ENCODE peak calls at places on chromosome 17, in eight cellular contexts. One of them, this sample, is unnamed. For H3K9me2, the result is how much of the 10 kb centered on the place peaks cover.

GRCh38 chr17:73419896-73420295 is 108.1 kb upstream of the CDC42EP4 start:
- DNase-seq in SK-N-SH: no peak
- DNase-seq in PC-3: no peak
- DNase-seq in OCI-LY7: no peak
- DNase-seq in GM23338: no peak
- DNase-seq in hepatocyte: no peak
- DNase-seq in PC-9: no peak
- DNase-seq in HCT116: no peak
- DNase-seq in this sample: no peak

GRCh38 chr17:31598388-31598760 is 206.9 kb downstream of the RAB11FIP4 start:
- DNase-seq in SK-N-SH: no peak
- DNase-seq in PC-3: no peak
- DNase-seq in OCI-LY7: no peak
- DNase-seq in GM23338: no peak
- DNase-seq in hepatocyte: no peak
- DNase-seq in PC-9: no peak
- DNase-seq in HCT116: no peak
- DNase-seq in this sample: no peak

GRCh38 chr17:60158751-60159478 is 9.1 kb downstream of the CA4 start:
- DNase-seq in SK-N-SH: peak
- DNase-seq in PC-3: no peak
- DNase-seq in OCI-LY7: no peak
- DNase-seq in GM23338: peak
- DNase-seq in hepatocyte: peak
- DNase-seq in PC-9: no peak
- DNase-seq in HCT116: no peak
- DNase-seq in this sample: peak

GRCh38 chr17:46854515-46854914 is 3.1 kb downstream of the WNT9B start:
- DNase-seq in SK-N-SH: no peak
- DNase-seq in PC-3: no peak
- DNase-seq in OCI-LY7: no peak
- DNase-seq in GM23338: no peak
- DNase-seq in hepatocyte: no peak
- DNase-seq in PC-9: no peak
- DNase-seq in HCT116: no peak
- DNase-seq in this sample: no peak

GRCh38 chr17:855594-855993 is 73.4 kb downstream of the MRM3 start:
- DNase-seq in SK-N-SH: no peak
- DNase-seq in PC-3: no peak
- DNase-seq in OCI-LY7: no peak
- DNase-seq in GM23338: no peak
- DNase-seq in hepatocyte: no peak
- DNase-seq in PC-9: no peak
- DNase-seq in HCT116: no peak
- DNase-seq in this sample: no peak

GRCh38 chr17:49694847-49695697 is 12.7 kb downstream of the SLC35B1 start:
- DNase-seq in SK-N-SH: peak
- DNase-seq in PC-3: peak
- DNase-seq in OCI-LY7: peak
- DNase-seq in GM23338: peak
- DNase-seq in hepatocyte: peak
- DNase-seq in PC-9: peak
- DNase-seq in HCT116: no peak
- DNase-seq in this sample: peak

GRCh38 chr17:38750312-38751121 is 2.0 kb upstream of the PSMB3 start:
- DNase-seq in SK-N-SH: no peak
- DNase-seq in PC-3: peak
- DNase-seq in OCI-LY7: peak
- DNase-seq in GM23338: peak
- DNase-seq in hepatocyte: peak
- DNase-seq in PC-9: no peak
- DNase-seq in HCT116: no peak
- DNase-seq in this sample: peak

GRCh38 chr17:65785109-65785508 is 223.7 kb upstream of the AXIN2 start:
- DNase-seq in SK-N-SH: no peak
- DNase-seq in PC-3: peak
- DNase-seq in OCI-LY7: no peak
- DNase-seq in GM23338: no peak
- DNase-seq in hepatocyte: peak
- DNase-seq in PC-9: peak
- DNase-seq in HCT116: peak
- DNase-seq in this sample: peak

GRCh38 chr17:82078433-82078832 is 12.8 kb upstream of the DUS1L start:
- DNase-seq in SK-N-SH: no peak
- DNase-seq in PC-3: no peak
- DNase-seq in OCI-LY7: no peak
- DNase-seq in GM23338: no peak
- DNase-seq in hepatocyte: no peak
- DNase-seq in PC-9: no peak
- DNase-seq in HCT116: no peak
- DNase-seq in this sample: no peak

GRCh38 chr17:80941743-80942211 is 49.9 kb upstream of the CHMP6 start:
- DNase-seq in SK-N-SH: no peak
- DNase-seq in PC-3: no peak
- DNase-seq in OCI-LY7: no peak
- DNase-seq in GM23338: no peak
- DNase-seq in hepatocyte: no peak
- DNase-seq in PC-9: no peak
- DNase-seq in HCT116: no peak
- DNase-seq in this sample: peak

GRCh38 chr17:44213403-44214229 is 5.9 kb downstream of the UBTF start:
- DNase-seq in SK-N-SH: no peak
- DNase-seq in PC-3: no peak
- DNase-seq in OCI-LY7: no peak
- DNase-seq in GM23338: no peak
- DNase-seq in hepatocyte: no peak
- DNase-seq in PC-9: no peak
- DNase-seq in HCT116: no peak
- DNase-seq in this sample: no peak

GRCh38 chr17:75832652-75833400 is 11.4 kb downstream of the UNC13D start:
- DNase-seq in SK-N-SH: no peak
- DNase-seq in PC-3: no peak
- DNase-seq in OCI-LY7: peak
- DNase-seq in GM23338: peak
- DNase-seq in hepatocyte: no peak
- DNase-seq in PC-9: no peak
- DNase-seq in HCT116: no peak
- DNase-seq in this sample: no peak

GRCh38 chr17:83058478-83059167 is 20.8 kb upstream of the METRNL start:
- DNase-seq in SK-N-SH: peak
- DNase-seq in PC-3: no peak
- DNase-seq in OCI-LY7: no peak
- DNase-seq in GM23338: no peak
- DNase-seq in hepatocyte: no peak
- DNase-seq in PC-9: no peak
- DNase-seq in HCT116: no peak
- DNase-seq in this sample: no peak

GRCh38 chr17:51046527-51047384 is 73.9 kb downstream of the SPAG9 start:
- DNase-seq in SK-N-SH: peak
- DNase-seq in PC-3: no peak
- DNase-seq in OCI-LY7: no peak
- DNase-seq in GM23338: peak
- DNase-seq in hepatocyte: peak
- DNase-seq in PC-9: no peak
- DNase-seq in HCT116: no peak
- DNase-seq in this sample: peak

GRCh38 chr17:7252176-7253043 is at the start of gene ELP5:
- DNase-seq in SK-N-SH: peak
- DNase-seq in PC-3: peak
- DNase-seq in OCI-LY7: peak
- DNase-seq in GM23338: peak
- DNase-seq in hepatocyte: peak
- DNase-seq in PC-9: peak
- DNase-seq in HCT116: peak
- DNase-seq in this sample: peak

GRCh38 chr17:17723354-17724261 is 42.4 kb downstream of the RAI1 start:
- DNase-seq in SK-N-SH: peak
- DNase-seq in PC-3: no peak
- DNase-seq in OCI-LY7: no peak
- DNase-seq in GM23338: peak
- DNase-seq in hepatocyte: peak
- DNase-seq in PC-9: no peak
- DNase-seq in HCT116: no peak
- DNase-seq in this sample: peak

GRCh38 chr17:330993-331701 is 21.5 kb downstream of the RPH3AL start:
- DNase-seq in SK-N-SH: no peak
- DNase-seq in PC-3: no peak
- DNase-seq in OCI-LY7: no peak
- DNase-seq in GM23338: no peak
- DNase-seq in hepatocyte: no peak
- DNase-seq in PC-9: no peak
- DNase-seq in HCT116: no peak
- DNase-seq in this sample: no peak

GRCh38 chr17:28369684-28370034 is 448 bp downstream of the VTN start:
- DNase-seq in SK-N-SH: no peak
- DNase-seq in PC-3: no peak
- DNase-seq in OCI-LY7: no peak
- DNase-seq in GM23338: no peak
- DNase-seq in hepatocyte: peak
- DNase-seq in PC-9: no peak
- DNase-seq in HCT116: no peak
- DNase-seq in this sample: no peak

GRCh38 chr17:4249452-4250029 is 14.2 kb downstream of the ANKFY1 start:
- DNase-seq in SK-N-SH: peak
- DNase-seq in PC-3: peak
- DNase-seq in OCI-LY7: peak
- DNase-seq in GM23338: peak
- DNase-seq in hepatocyte: peak
- DNase-seq in PC-9: no peak
- DNase-seq in HCT116: no peak
- DNase-seq in this sample: peak

DNA sequence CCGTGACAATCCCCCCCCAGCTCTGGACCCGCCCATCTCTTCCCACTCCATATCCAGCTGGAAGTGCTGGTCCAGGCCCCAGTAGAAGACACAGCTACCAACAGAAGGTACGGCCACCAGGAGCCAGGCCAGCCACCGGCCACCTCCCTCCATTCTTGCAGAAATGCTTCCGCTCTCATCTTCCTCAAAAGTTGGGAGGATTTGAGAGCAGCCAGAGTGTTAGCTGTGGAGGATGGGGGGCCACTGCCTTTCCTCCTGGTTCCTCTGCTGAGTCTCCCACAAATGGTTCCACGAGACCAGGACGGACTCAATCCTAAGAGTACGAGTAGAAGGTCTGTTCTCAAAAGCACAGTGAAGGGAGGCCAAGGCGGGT is 78.3 kb downstream of the GAS7 start:
- DNase-seq in SK-N-SH: no peak
- DNase-seq in PC-3: no peak
- DNase-seq in OCI-LY7: no peak
- DNase-seq in GM23338: no peak
- DNase-seq in hepatocyte: no peak
- DNase-seq in PC-9: no peak
- DNase-seq in HCT116: no peak
- DNase-seq in this sample: no peak
- H3K9me2 ChIP-seq in SK-N-SH: under half
- H3K9me2 ChIP-seq in PC-3: under half
- H3K9me2 ChIP-seq in OCI-LY7: under half
- H3K9me2 ChIP-seq in GM23338: under half
- H3K9me2 ChIP-seq in hepatocyte: under half
- H3K9me2 ChIP-seq in PC-9: under half
- H3K9me2 ChIP-seq in HCT116: under half
- H3K9me2 ChIP-seq in this sample: under half

GRCh38 chr17:70621593-70621992 is 452.3 kb downstream of the KCNJ2 start:
- DNase-seq in SK-N-SH: no peak
- DNase-seq in PC-3: no peak
- DNase-seq in OCI-LY7: no peak
- DNase-seq in GM23338: no peak
- DNase-seq in hepatocyte: no peak
- DNase-seq in PC-9: no peak
- DNase-seq in HCT116: no peak
- DNase-seq in this sample: peak

GRCh38 chr17:70624208-70624607 is 454.9 kb downstream of the KCNJ2 start:
- DNase-seq in SK-N-SH: no peak
- DNase-seq in PC-3: no peak
- DNase-seq in OCI-LY7: no peak
- DNase-seq in GM23338: no peak
- DNase-seq in hepatocyte: no peak
- DNase-seq in PC-9: no peak
- DNase-seq in HCT116: no peak
- DNase-seq in this sample: no peak

GRCh38 chr17:70622382-70623260 is 453.3 kb downstream of the KCNJ2 start:
- DNase-seq in SK-N-SH: peak
- DNase-seq in PC-3: peak
- DNase-seq in OCI-LY7: peak
- DNase-seq in GM23338: peak
- DNase-seq in hepatocyte: peak
- DNase-seq in PC-9: peak
- DNase-seq in HCT116: peak
- DNase-seq in this sample: peak
- H3K9me2 ChIP-seq in SK-N-SH: under half
- H3K9me2 ChIP-seq in PC-3: under half
- H3K9me2 ChIP-seq in OCI-LY7: under half
- H3K9me2 ChIP-seq in GM23338: under half
- H3K9me2 ChIP-seq in hepatocyte: under half
- H3K9me2 ChIP-seq in PC-9: under half
- H3K9me2 ChIP-seq in HCT116: under half
- H3K9me2 ChIP-seq in this sample: under half

GRCh38 chr17:15892244-15892643 is 52.7 kb upstream of the ADORA2B start:
- DNase-seq in SK-N-SH: no peak
- DNase-seq in PC-3: no peak
- DNase-seq in OCI-LY7: no peak
- DNase-seq in GM23338: no peak
- DNase-seq in hepatocyte: no peak
- DNase-seq in PC-9: peak
- DNase-seq in HCT116: no peak
- DNase-seq in this sample: no peak
- H3K9me2 ChIP-seq in SK-N-SH: under half
- H3K9me2 ChIP-seq in PC-3: under half
- H3K9me2 ChIP-seq in OCI-LY7: under half
- H3K9me2 ChIP-seq in GM23338: under half
- H3K9me2 ChIP-seq in hepatocyte: under half
- H3K9me2 ChIP-seq in PC-9: under half
- H3K9me2 ChIP-seq in HCT116: under half
- H3K9me2 ChIP-seq in this sample: under half

GRCh38 chr17:58693751-58694150 is 1.3 kb downstream of the RAD51C start:
- DNase-seq in SK-N-SH: no peak
- DNase-seq in PC-3: no peak
- DNase-seq in OCI-LY7: no peak
- DNase-seq in GM23338: no peak
- DNase-seq in hepatocyte: no peak
- DNase-seq in PC-9: no peak
- DNase-seq in HCT116: no peak
- DNase-seq in this sample: no peak

GRCh38 chr17:58694302-58694701 is 1.9 kb downstream of the RAD51C start:
- DNase-seq in SK-N-SH: no peak
- DNase-seq in PC-3: peak
- DNase-seq in OCI-LY7: no peak
- DNase-seq in GM23338: no peak
- DNase-seq in hepatocyte: no peak
- DNase-seq in PC-9: peak
- DNase-seq in HCT116: no peak
- DNase-seq in this sample: no peak

GRCh38 chr17:58692239-58693055 is at the start of gene RAD51C:
- DNase-seq in SK-N-SH: peak
- DNase-seq in PC-3: peak
- DNase-seq in OCI-LY7: peak
- DNase-seq in GM23338: peak
- DNase-seq in hepatocyte: peak
- DNase-seq in PC-9: peak
- DNase-seq in HCT116: peak
- DNase-seq in this sample: peak

GRCh38 chr17:58693208-58693607 is 806 bp downstream of the RAD51C start:
- DNase-seq in SK-N-SH: no peak
- DNase-seq in PC-3: no peak
- DNase-seq in OCI-LY7: peak
- DNase-seq in GM23338: no peak
- DNase-seq in hepatocyte: no peak
- DNase-seq in PC-9: no peak
- DNase-seq in HCT116: no peak
- DNase-seq in this sample: peak

GRCh38 chr17:58691701-58692238 is at the start of gene TEX14:
- DNase-seq in SK-N-SH: no peak
- DNase-seq in PC-3: no peak
- DNase-seq in OCI-LY7: no peak
- DNase-seq in GM23338: peak
- DNase-seq in hepatocyte: no peak
- DNase-seq in PC-9: no peak
- DNase-seq in HCT116: no peak
- DNase-seq in this sample: no peak
- H3K9me2 ChIP-seq in SK-N-SH: under half
- H3K9me2 ChIP-seq in PC-3: under half
- H3K9me2 ChIP-seq in OCI-LY7: under half
- H3K9me2 ChIP-seq in GM23338: under half
- H3K9me2 ChIP-seq in hepatocyte: under half
- H3K9me2 ChIP-seq in PC-9: under half
- H3K9me2 ChIP-seq in HCT116: under half
- H3K9me2 ChIP-seq in this sample: under half